ENCODE peak calls at places on chromosomes 16 and 17, in four cellular contexts. O is GM12878, J is K562, W is H1. R is an unnamed sample.

GRCh38 chr17:4967539-4968165 is at the start of gene SPAG7:
- DNase-seq in O (peak; percentile 90), J (peak; percentile 84), W (peak; percentile 90), R (peak; percentile 90)

GRCh38 chr17:50209133-50209471 is 7.7 kb upstream of the COL1A1 start:
- DNase-seq in O (no peak), J (no peak), W (no peak), R (no peak)

GRCh38 chr17:62680541-62681052 is 53.1 kb downstream of the MRC2 start:
- DNase-seq in O (no peak), J (no peak), W (no peak), R (no peak)

GRCh38 chr16:73232555-73233422 is 184.9 kb upstream of the ZFHX3 start:
- DNase-seq in O (no peak), J (no peak), W (peak; percentile 10), R (peak; percentile 74)

GRCh38 chr16:67169642-67170167 is 633 bp upstream of the NOL3 start:
- DNase-seq in O (no peak), J (peak; percentile 42), W (no peak), R (peak; percentile 54)

GRCh38 chr17:56893503-56893902 is 20.3 kb downstream of the TRIM25 start:
- DNase-seq in O (no peak), J (no peak), W (no peak), R (no peak)

GRCh38 chr16:57185446-57185944 is 344 bp downstream of the PSME3IP1 start:
- DNase-seq in O (no peak), J (peak; percentile 55), W (no peak), R (no peak)

GRCh38 chr17:41442772-41443171 is 2.0 kb upstream of the KRT38 start:
- DNase-seq in O (no peak), J (no peak), W (no peak), R (no peak)

GRCh38 chr17:34389343-34389742 is 26.3 kb upstream of the CCL1 start:
- DNase-seq in O (no peak), J (no peak), W (no peak), R (no peak)

GRCh38 chr17:29176500-29177351 is 3.5 kb downstream of the MYO18A start:
- DNase-seq in O (no peak), J (peak; percentile 75), W (peak; percentile 44), R (peak; percentile 69)

GRCh38 chr16:54287758-54288591 is 1.4 kb upstream of the IRX3 start:
- DNase-seq in O (no peak), J (no peak), W (no peak), R (no peak)

GRCh38 chr16:65024649-65025243 is 97.1 kb downstream of the CDH11 start:
- DNase-seq in O (no peak), J (no peak), W (no peak), R (no peak)

GRCh38 chr16:89442588-89442987 is 47.8 kb downstream of the ANKRD11 start:
- DNase-seq in O (no peak), J (no peak), W (no peak), R (no peak)

GRCh38 chr16:89443727-89444084 is 46.7 kb downstream of the ANKRD11 start:
- DNase-seq in O (no peak), J (no peak), W (no peak), R (no peak)

GRCh38 chr16:89444151-89444723 is 46.1 kb downstream of the ANKRD11 start:
- DNase-seq in O (no peak), J (no peak), W (no peak), R (no peak)

GRCh38 chr16:89445166-89445565 is 45.2 kb downstream of the ANKRD11 start:
- DNase-seq in O (no peak), J (no peak), W (no peak), R (no peak)

DNA sequence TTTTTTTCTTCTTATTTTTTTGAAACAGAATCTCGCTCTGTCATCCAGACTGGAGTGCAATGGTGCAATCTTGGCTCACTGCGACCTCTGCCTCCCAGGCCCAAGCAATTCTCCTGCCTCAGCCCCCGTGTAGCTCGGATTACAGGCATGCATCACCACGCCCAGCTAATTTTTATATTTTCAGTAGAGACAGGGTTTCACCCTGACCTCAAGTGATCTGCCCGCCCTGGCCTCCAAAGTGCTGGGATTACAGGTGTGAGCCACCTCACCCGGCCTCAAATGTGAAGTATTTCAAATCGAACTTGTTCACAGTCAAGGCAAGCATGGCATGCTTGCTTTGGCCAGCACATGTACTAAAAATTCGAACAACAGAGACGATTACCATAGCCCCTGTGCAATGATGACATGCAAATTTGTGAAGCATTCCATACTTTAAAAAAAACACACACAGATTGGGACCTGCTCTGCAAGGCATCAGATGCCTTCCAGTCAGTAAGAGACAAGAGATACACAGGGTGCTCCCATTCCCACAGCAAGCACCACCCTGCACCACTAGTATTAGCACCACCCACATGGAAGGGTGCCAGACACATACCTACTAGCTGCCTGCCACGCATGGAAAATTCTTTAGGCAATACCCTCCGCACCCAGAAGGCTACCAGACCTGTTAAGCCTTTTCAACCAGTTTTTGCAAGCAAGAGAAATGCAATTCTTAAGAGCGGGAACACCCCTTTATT is 47.2 kb downstream of the ANKRD11 start:
- DNase-seq in O (no peak), J (no peak), W (no peak), R (peak; percentile 89)
- TF ChIP-seq SP1 in O (no peak), J (no peak), W (no peak), R (no peak)

DNA sequence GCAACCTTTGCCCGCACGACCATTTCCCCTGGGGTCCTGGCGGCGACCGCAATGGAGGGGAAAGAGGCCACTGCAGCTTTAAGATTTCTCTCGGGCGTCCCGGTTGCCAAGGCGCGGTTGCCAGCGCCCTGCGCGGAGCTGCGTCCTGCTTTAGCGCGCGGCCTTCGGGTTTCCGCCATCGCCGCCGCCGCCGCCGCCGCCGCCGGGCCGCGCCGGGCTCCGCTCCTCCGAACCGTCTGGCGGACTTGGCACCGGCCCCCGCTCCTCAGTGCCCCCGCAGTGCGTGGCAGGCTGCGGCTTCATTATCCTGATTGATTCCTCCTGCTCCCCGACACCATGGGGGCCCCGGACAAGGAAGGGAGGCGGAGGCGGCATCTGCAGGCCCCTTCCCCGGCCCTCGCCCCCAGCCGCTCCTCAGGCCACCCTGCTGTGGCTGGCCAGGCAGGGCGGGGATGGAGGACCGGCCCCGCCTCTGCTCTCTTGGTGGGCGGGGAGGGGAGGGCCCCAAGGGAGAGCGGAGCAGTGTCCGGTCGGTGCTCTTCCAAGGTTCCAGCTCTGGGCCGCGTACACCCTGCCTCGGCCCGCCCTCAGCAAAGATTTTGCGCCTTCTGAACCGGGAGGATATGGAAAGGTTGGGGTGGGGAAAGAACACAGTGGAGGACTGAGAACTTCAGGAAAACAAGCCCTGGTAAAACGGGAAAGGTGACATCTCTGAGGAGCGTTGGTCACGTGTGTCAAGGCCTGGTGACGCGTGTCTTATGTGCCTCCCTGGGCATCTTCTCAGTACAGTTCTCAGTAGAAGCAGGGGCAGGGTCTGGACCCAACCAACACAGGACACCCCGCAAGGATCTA is 34.0 kb downstream of the NEUROD2 start:
- DNase-seq in O (no peak), J (peak; percentile 82), W (no peak), R (peak; percentile 20)
- H3K4me2 ChIP-seq in O (peak overlapping the region; percentile 75), J (peak overlapping the region; percentile 69), W (peak overlapping the region; percentile 93), R (peak overlapping the region; percentile 100)

GRCh38 chr17:75836605-75837004 is 7.6 kb downstream of the UNC13D start:
- DNase-seq in O (no peak), J (no peak), W (no peak), R (no peak)

GRCh38 chr17:75832164-75832651 is 12.0 kb downstream of the UNC13D start:
- DNase-seq in O (no peak), J (no peak), W (no peak), R (no peak)

GRCh38 chr17:75835315-75835987 is 8.8 kb downstream of the UNC13D start:
- DNase-seq in O (no peak), J (peak; percentile 62), W (no peak), R (no peak)

GRCh38 chr17:75832652-75833400 is 11.4 kb downstream of the UNC13D start:
- DNase-seq in O (no peak), J (no peak), W (no peak), R (no peak)

GRCh38 chr17:75834279-75834920 is 9.8 kb downstream of the UNC13D start:
- DNase-seq in O (no peak), J (no peak), W (no peak), R (no peak)
- TF ChIP-seq SP1 in O (no peak), J (no peak), W (no peak), R (no peak)

GRCh38 chr17:72189781-72190593 is 69.2 kb downstream of the SOX9 start:
- DNase-seq in O (no peak), J (no peak), W (no peak), R (no peak)
- H3K4me2 ChIP-seq in O (no peak overlapping the region), J (no peak overlapping the region), W (no peak overlapping the region), R (no peak overlapping the region)

GRCh38 chr16:23245268-23245667 is 56.8 kb upstream of the SCNN1B start:
- DNase-seq in O (no peak), J (no peak), W (no peak), R (no peak)
- TF ChIP-seq SP1 in O (no peak), J (no peak), W (no peak), R (no peak)

GRCh38 chr17:79654960-79655382 is 44.1 kb upstream of the RBFOX3 start:
- DNase-seq in O (no peak), J (no peak), W (no peak), R (peak; percentile 15)
- H3K4me2 ChIP-seq in O (no peak overlapping the region), J (no peak overlapping the region), W (no peak overlapping the region), R (no peak overlapping the region)

GRCh38 chr16:63473710-63474109 is 1437.5 kb upstream of the CDH8 start:
- DNase-seq in O (no peak), J (no peak), W (no peak), R (no peak)
- TF ChIP-seq SP1 in O (no peak), J (no peak), W (no peak), R (no peak)

R was measured in HepG2.